ENCODE peak calls at places on chromosomes 4 and X, in ten cellular contexts. A is stomach; K is A673; P is D341Med; Z is frontal cortex; M is RPMI7951; Q is adipocyte; H is H1; G is stimulated activated CD4-positive, alpha-beta T cell treated with anti-CD3 and anti-CD28 coated beads, Interleukin-1b, Interleukin-23, amount 100 ng/mL, for 48 hours; R is posterior cingulate gyrus. W is an unnamed sample.

GRCh38 chr4:176635372-176636261 is 157.1 kb downstream of the VEGFC start:
- DNase-seq in G (no peak), P (no peak), Q (no peak), M (peak; percentile 86), K (peak; percentile 45), Z (no peak), A (no peak), R (no peak), H (no peak), W (no peak)

GRCh38 chr4:59247032-59247431 is 1953.1 kb upstream of the ADGRL3 start:
- DNase-seq in H (no peak), M (no peak), P (no peak), K (no peak), G (no peak), Q (peak; percentile 20), Z (no peak), R (no peak), A (no peak), W (no peak)

GRCh38 chr4:186790630-186791029 is 67.0 kb upstream of the FAT1 start:
- DNase-seq in A (no peak), R (no peak), M (no peak), P (no peak), H (no peak), Q (no peak), Z (no peak), K (no peak), G (no peak), W (no peak)

GRCh38 chr4:55311792-55312490 is 34.1 kb upstream of the SRD5A3 start:
- DNase-seq in A (no peak), P (no peak), G (no peak), Z (no peak), Q (no peak), R (peak; percentile 30), M (peak; percentile 10), H (no peak), K (no peak), W (no peak)

GRCh38 chrX:100696699-100697351 is 35.1 kb downstream of the SYTL4 start:
- DNase-seq in M (no peak), G (no peak), Q (no peak), H (no peak), P (no peak), K (no peak), Z (no peak), A (no peak), R (no peak), W (no peak)

GRCh38 chrX:44105228-44105913 is 132.2 kb upstream of the NDP start:
- DNase-seq in Z (no peak), H (peak; percentile 41), A (no peak), M (peak; percentile 12), P (no peak), G (no peak), R (no peak), Q (no peak), K (peak; percentile 4), W (no peak)

GRCh38 chrX:12076046-12076445 is 62.2 kb upstream of the FRMPD4 start:
- DNase-seq in R (no peak), G (no peak), M (peak; percentile 15), Q (no peak), A (no peak), K (no peak), H (no peak), P (no peak), Z (no peak), W (no peak)

GRCh38 chr4:147830987-147831386 is 99.1 kb downstream of the ARHGAP10 start:
- DNase-seq in H (no peak), P (no peak), R (no peak), M (peak; percentile 69), Q (peak; percentile 80), A (no peak), G (no peak), Z (no peak), K (no peak), W (no peak)

GRCh38 chr4:184007891-184008290 is 102.8 kb downstream of the STOX2 start:
- DNase-seq in M (no peak), Q (no peak), K (no peak), H (no peak), P (no peak), Z (no peak), A (no peak), G (no peak), R (no peak), W (no peak)

GRCh38 chr4:39754309-39754708 is 56.4 kb downstream of the UBE2K start:
- DNase-seq in P (no peak), K (no peak), H (no peak), R (no peak), G (no peak), A (no peak), M (no peak), Q (no peak), Z (no peak), W (no peak)

GRCh38 chrX:22389544-22390243 is 117.0 kb downstream of the CBLL2 start:
- DNase-seq in P (no peak), R (no peak), Q (peak; percentile 60), Z (no peak), A (no peak), H (no peak), G (no peak), M (peak; percentile 35), K (peak; percentile 3), W (no peak)

GRCh38 chr4:19368800-19369199 is 882.9 kb upstream of the SLIT2 start:
- DNase-seq in R (no peak), K (no peak), A (no peak), G (no peak), H (no peak), Z (no peak), Q (no peak), P (no peak), M (no peak), W (no peak)